ENCODE peak calls at places on chromosomes 5 and 9, in six cellular contexts. I, V, X, L, C and W are unnamed samples.
A peak's percentile ranks its signal among the peaks of the same experiment; 100 is the strongest.

GRCh38 chr9:112531666-112532282 is 45.1 kb downstream of the KIAA1958 start:
- ATAC-seq in L (no peak), X (no peak), C (peak; percentile 39), I (no peak), V (no peak), W (no peak)

GRCh38 chr9:133716564-133717112 is 21.5 kb downstream of the SARDH start:
- ATAC-seq in X (no peak), V (no peak), I (peak; percentile 0), C (no peak), L (no peak), W (peak; percentile 45)

GRCh38 chr9:120486347-120486746 is 93.6 kb downstream of the CDK5RAP2 start:
- ATAC-seq in V (peak; percentile 55), C (no peak), I (no peak), L (no peak), X (peak; percentile 54), W (no peak)

GRCh38 chr9:127724012-127724411 is 8.1 kb downstream of the TTC16 start:
- ATAC-seq in L (no peak), C (no peak), V (peak; percentile 13), I (peak; percentile 45), X (no peak), W (no peak)

GRCh38 chr9:123550797-123551196 is 194.8 kb downstream of the CRB2 start:
- ATAC-seq in I (no peak), C (peak; percentile 40), V (no peak), X (no peak), L (no peak), W (no peak)

GRCh38 chr9:36949470-36949869 is 84.6 kb downstream of the PAX5 start:
- ATAC-seq in V (no peak), C (no peak), I (no peak), L (peak; percentile 35), X (no peak), W (no peak)

GRCh38 chr5:10427978-10428377 is 13.7 kb upstream of the ROPN1L start:
- ATAC-seq in V (no peak), L (no peak), C (no peak), I (no peak), X (no peak), W (no peak)

GRCh38 chr9:36728651-36729520 is 156.2 kb downstream of the MELK start:
- ATAC-seq in I (peak; percentile 95), C (peak; percentile 91), X (peak; percentile 97), V (no peak), L (peak; percentile 86), W (no peak)

GRCh38 chr5:134911285-134912215 is 6.6 kb downstream of the PCBD2 start:
- ATAC-seq in I (no peak), X (no peak), L (no peak), V (no peak), C (no peak), W (no peak)

GRCh38 chr5:62547929-62548678 is 30.5 kb upstream of the LRRC70 start:
- ATAC-seq in V (no peak), I (no peak), L (no peak), X (no peak), C (no peak), W (no peak)

GRCh38 chr9:89619019-89619418 is 14.2 kb downstream of the GADD45G start:
- ATAC-seq in L (no peak), X (peak; percentile 30), V (no peak), I (no peak), C (no peak), W (no peak)

GRCh38 chr5:58986281-58986680 is 403.4 kb downstream of the RAB3C start:
- ATAC-seq in X (peak; percentile 10), V (no peak), L (no peak), I (no peak), C (no peak), W (no peak)

GRCh38 chr5:89698028-89698427 is 711.5 kb downstream of the CETN3 start:
- ATAC-seq in C (no peak), V (no peak), L (no peak), I (no peak), X (no peak), W (no peak)

GRCh38 chr9:97907051-97907450 is 15.2 kb downstream of the TRMO start:
- ATAC-seq in L (peak; percentile 55), C (no peak), I (no peak), V (no peak), X (no peak), W (no peak)

GRCh38 chr5:174722500-174722899 is 1.9 kb upstream of the MSX2 start:
- ATAC-seq in L (no peak), V (no peak), C (no peak), X (no peak), I (no peak), W (no peak)

GRCh38 chr5:54616031-54616430 is 98.5 kb downstream of the SNX18 start:
- ATAC-seq in X (no peak), C (no peak), I (no peak), V (peak; percentile 52), L (no peak), W (peak; percentile 91)

GRCh38 chr9:127874301-127875216 is 2.9 kb downstream of the AK1 start:
- ATAC-seq in L (no peak), X (no peak), C (no peak), I (no peak), V (no peak), W (no peak)

GRCh38 chr5:174532453-174533126 is 191.8 kb upstream of the MSX2 start:
- ATAC-seq in L (no peak), I (peak; percentile 47), X (peak; percentile 98), C (peak; percentile 100), V (peak; percentile 89), W (peak; percentile 94)

GRCh38 chr5:73631500-73631899 is 5.5 kb downstream of the ARHGEF28 start:
- ATAC-seq in X (no peak), C (no peak), I (no peak), L (peak; percentile 8), V (no peak), W (no peak)

GRCh38 chr5:135880278-135880677 is 15.4 kb downstream of the IL9 start:
- ATAC-seq in C (peak; percentile 80), L (peak; percentile 64), V (no peak), I (peak; percentile 93), X (peak; percentile 95), W (no peak)

GRCh38 chr5:59275537-59276276 is 617.8 kb downstream of the PDE4D start:
- ATAC-seq in I (no peak), V (peak; percentile 88), L (no peak), C (no peak), X (peak; percentile 85), W (peak; percentile 79)

GRCh38 chr5:126009566-126009965 is 413.6 kb upstream of the GRAMD2B start:
- ATAC-seq in X (no peak), C (no peak), V (no peak), I (no peak), L (no peak), W (no peak)

GRCh38 chr5:68862560-68862959 is 231.3 kb upstream of the SLC30A5 start:
- ATAC-seq in C (no peak), X (no peak), I (no peak), V (no peak), L (no peak), W (no peak)

GRCh38 chr5:76958976-76959767 is 6.3 kb downstream of the CRHBP start:
- ATAC-seq in C (peak; percentile 70), I (no peak), L (peak; percentile 47), X (no peak), V (peak; percentile 73), W (no peak)

GRCh38 chr9:73402081-73403028 is 250.7 kb downstream of the ANXA1 start:
- ATAC-seq in X (no peak), V (no peak), C (no peak), I (no peak), L (no peak), W (no peak)

GRCh38 chr5:110275878-110276277 is 450.6 kb downstream of the TMEM232 start:
- ATAC-seq in I (no peak), V (no peak), C (no peak), L (no peak), X (no peak), W (no peak)

GRCh38 chr5:75510417-75510835 is 1.0 kb downstream of the CERT1 start:
- ATAC-seq in X (peak; percentile 57), C (peak; percentile 29), L (peak; percentile 4), I (peak; percentile 28), V (peak; percentile 60), W (peak; percentile 9)

GRCh38 chr9:20380546-20380945 is 241.8 kb downstream of the MLLT3 start:
- ATAC-seq in V (no peak), I (no peak), C (no peak), L (no peak), X (no peak), W (no peak)

GRCh38 chr5:88663793-88664216 is 219.2 kb downstream of the MEF2C start:
- ATAC-seq in I (no peak), L (no peak), V (no peak), C (no peak), X (no peak), W (no peak)

GRCh38 chr5:116090192-116090790 is 5.5 kb downstream of the COMMD10 start:
- ATAC-seq in V (no peak), L (peak; percentile 21), X (no peak), I (peak; percentile 62), C (peak; percentile 61), W (no peak)

GRCh38 chr9:71121275-71122168 is at the start of gene TRPM3:
- ATAC-seq in C (no peak), I (no peak), X (no peak), L (no peak), V (no peak), W (no peak)

GRCh38 chr9:71120439-71121247 is 778 bp downstream of the TRPM3 start:
- ATAC-seq in L (no peak), X (no peak), I (no peak), C (no peak), V (no peak), W (no peak)

GRCh38 chr9:71115448-71115975 is 5.9 kb downstream of the TRPM3 start:
- ATAC-seq in V (no peak), C (no peak), I (no peak), L (no peak), X (no peak), W (no peak)

DNA sequence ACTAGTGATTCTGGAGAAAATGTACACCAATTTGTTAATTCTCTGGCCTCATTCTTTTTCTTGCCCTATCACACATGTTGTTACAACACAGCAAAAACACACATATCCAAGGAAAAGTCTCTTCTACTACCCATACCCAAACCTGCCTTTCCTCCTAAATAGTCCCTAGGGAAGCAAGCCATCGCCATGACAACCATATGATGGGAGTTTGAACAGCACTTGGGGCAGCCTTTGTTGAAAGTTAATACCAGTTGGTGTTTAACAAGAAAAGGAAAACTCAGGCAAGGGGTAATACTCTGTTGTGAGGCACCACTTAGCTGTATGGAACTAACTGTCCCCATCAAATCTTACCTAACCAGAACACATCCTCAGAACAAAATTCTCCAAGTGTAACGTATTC is 1.7 kb downstream of the TRPM3 start:
- ATAC-seq in V (no peak), I (no peak), X (no peak), C (no peak), L (no peak), W (no peak)
- H3K4me1 ChIP-seq in V (peaks cover 6% of the 10 kb centered on the region), I (no peaks in the 10 kb centered on the region), X (no peaks in the 10 kb centered on the region), C (no peaks in the 10 kb centered on the region), L (no peaks in the 10 kb centered on the region), W (no peaks in the 10 kb centered on the region)

GRCh38 chr9:76901801-76902200 is 4.1 kb downstream of the PRUNE2 start:
- ATAC-seq in X (no peak), I (no peak), V (no peak), C (no peak), L (no peak), W (no peak)
- H3K4me3 ChIP-seq in X (no peak overlapping the region), I (no peak overlapping the region), V (no peak overlapping the region), C (no peak overlapping the region), L (no peak overlapping the region), W (peak overlapping the region; percentile 62)

GRCh38 chr5:93821892-93822291 is 80.5 kb upstream of the POU5F2 start:
- ATAC-seq in V (no peak), L (no peak), I (no peak), X (no peak), C (no peak), W (no peak)
- TF ChIP-seq EP300 in V (no peak), L (no peak), I (no peak), X (no peak), C (no peak), W (no peak)

GRCh38 chr5:139650689-139651501 is 2.7 kb downstream of the CXXC5 start:
- ATAC-seq in I (peak; percentile 41), V (peak; percentile 54), C (peak; percentile 64), L (no peak), X (peak; percentile 5), W (peak; percentile 34)
- H3K4me1 ChIP-seq in I (peaks cover 67% of the 10 kb centered on the region), V (peaks cover 91% of the 10 kb centered on the region), C (peaks cover 81% of the 10 kb centered on the region), L (peaks cover 52% of the 10 kb centered on the region), X (peaks cover 69% of the 10 kb centered on the region), W (peaks cover 90% of the 10 kb centered on the region)